ENCODE peak calls at places on chromosomes 16 and 17, in five cellular contexts. R is upper lobe of left lung, K is spleen, U is HL-60, L is Panc1. J is an unnamed sample.

GRCh38 chr17:3551189-3551588 is 6.4 kb downstream of the TRPV3 start:
- DNase-seq in R (no peak), K (no peak), U (no peak), L (no peak), J (no peak)

GRCh38 chr17:29562615-29563014 is 4.2 kb downstream of the ABHD15 start:
- DNase-seq in R (no peak), K (peak; percentile 76), U (no peak), L (no peak), J (peak; percentile 56)

GRCh38 chr16:65845466-65846209 is 520.9 kb upstream of the CDH5 start:
- DNase-seq in R (no peak), K (no peak), U (no peak), L (no peak), J (no peak)

GRCh38 chr16:57372372-57373116 is at the start of gene CX3CL1:
- DNase-seq in R (peak; percentile 79), K (no peak), U (no peak), L (no peak), J (peak; percentile 87)

GRCh38 chr16:69610356-69610755 is 44.6 kb downstream of the NFAT5 start:
- DNase-seq in R (no peak), K (no peak), U (no peak), L (no peak), J (no peak)

GRCh38 chr17:62679866-62680377 is 52.5 kb downstream of the MRC2 start:
- DNase-seq in R (peak; percentile 79), K (no peak), U (no peak), L (no peak), J (peak; percentile 62)

GRCh38 chr16:54647731-54648221 is 282.9 kb upstream of the IRX5 start:
- DNase-seq in R (no peak), K (no peak), U (no peak), L (no peak), J (no peak)

GRCh38 chr17:70190959-70191805 is 21.9 kb downstream of the KCNJ2 start:
- DNase-seq in R (no peak), K (no peak), U (no peak), L (no peak), J (no peak)

GRCh38 chr16:6643083-6643686 is 689.5 kb upstream of the RBFOX1 start:
- DNase-seq in R (no peak), K (no peak), U (peak; percentile 16), L (peak; percentile 54), J (no peak)

GRCh38 chr17:42744283-42744805 is 496 bp downstream of the EZH1 start:
- DNase-seq in R (peak; percentile 94), K (no peak), U (no peak), L (no peak), J (peak; percentile 91)

GRCh38 chr17:76147211-76148014 is 6.4 kb upstream of the FOXJ1 start:
- DNase-seq in R (no peak), K (peak; percentile 58), U (no peak), L (no peak), J (peak; percentile 57)

GRCh38 chr17:18377437-18378204 is at the start of gene EVPLL:
- DNase-seq in R (peak; percentile 87), K (peak; percentile 83), U (peak; percentile 77), L (no peak), J (peak; percentile 70)

GRCh38 chr17:35684046-35684802 is 47.2 kb upstream of the RASL10B start:
- DNase-seq in R (no peak), K (no peak), U (no peak), L (no peak), J (no peak)

GRCh38 chr17:28404812-28405570 is 1.0 kb downstream of the SLC46A1 start:
- DNase-seq in R (peak; percentile 80), K (no peak), U (no peak), L (no peak), J (no peak)

GRCh38 chr16:86018487-86018886 is 119.5 kb downstream of the IRF8 start:
- DNase-seq in R (no peak), K (no peak), U (peak; percentile 58), L (no peak), J (peak; percentile 81)

GRCh38 chr16:68227183-68227793 is 8.6 kb downstream of the ESRP2 start:
- DNase-seq in R (no peak), K (no peak), U (no peak), L (no peak), J (peak; percentile 36)

GRCh38 chr17:66943484-66943883 is 21.0 kb upstream of the CACNG4 start:
- DNase-seq in R (no peak), K (no peak), U (no peak), L (no peak), J (peak; percentile 27)

GRCh38 chr17:67628580-67629013 is 89.1 kb upstream of the NOL11 start:
- DNase-seq in R (no peak), K (no peak), U (no peak), L (no peak), J (no peak)

GRCh38 chr17:596763-597644 is 117.6 kb downstream of the VPS53 start:
- DNase-seq in R (no peak), K (no peak), U (no peak), L (no peak), J (no peak)

GRCh38 chr16:29877266-29877961 is 14.4 kb upstream of the CDIPT start:
- DNase-seq in R (peak; percentile 82), K (no peak), U (no peak), L (no peak), J (no peak)

GRCh38 chr17:3556239-3556904 is 1.2 kb downstream of the TRPV3 start:
- DNase-seq in R (no peak), K (no peak), U (no peak), L (no peak), J (no peak)

GRCh38 chr16:58042886-58043515 is 17.4 kb downstream of the MMP15 start:
- DNase-seq in R (no peak), K (no peak), U (no peak), L (no peak), J (no peak)

GRCh38 chr16:63975669-63976068 is 1146.2 kb downstream of the CDH11 start:
- DNase-seq in R (no peak), K (no peak), U (no peak), L (no peak), J (no peak)

GRCh38 chr16:28491080-28491969 is 549 bp downstream of the CLN3 start:
- DNase-seq in R (peak; percentile 84), K (peak; percentile 90), U (peak; percentile 47), L (no peak), J (peak; percentile 77)

GRCh38 chr17:82408288-82408937 is 9.7 kb upstream of the HEXD start:
- DNase-seq in R (no peak), K (no peak), U (no peak), L (no peak), J (no peak)

GRCh38 chr17:64150237-64151015 is 20.5 kb upstream of the ERN1 start:
- DNase-seq in R (no peak), K (no peak), U (no peak), L (no peak), J (no peak)

GRCh38 chr16:88070341-88070740 is 119.1 kb downstream of the BANP start:
- DNase-seq in R (no peak), K (peak; percentile 64), U (no peak), L (no peak), J (peak; percentile 41)

GRCh38 chr17:63452091-63452978 is 6.2 kb upstream of the CYB561 start:
- DNase-seq in R (no peak), K (no peak), U (no peak), L (no peak), J (no peak)

GRCh38 chr17:43475494-43476089 is 8.2 kb upstream of the DHX8 start:
- DNase-seq in R (no peak), K (no peak), U (no peak), L (no peak), J (no peak)

GRCh38 chr16:53207810-53208752 is 153.3 kb downstream of the CHD9 start:
- DNase-seq in R (no peak), K (no peak), U (peak; percentile 76), L (peak; percentile 50), J (no peak)

GRCh38 chr16:57303910-57304168 is 19.4 kb upstream of the PLLP start:
- DNase-seq in R (peak; percentile 60), K (no peak), U (no peak), L (no peak), J (no peak)

GRCh38 chr16:83066011-83066410 is 439.2 kb downstream of the CDH13 start:
- DNase-seq in R (no peak), K (no peak), U (no peak), L (no peak), J (no peak)
- H3K4me3 ChIP-seq in R (no peak overlapping the region), K (no peak overlapping the region), U (no peak overlapping the region), L (no peak overlapping the region), J (no peak overlapping the region)

DNA sequence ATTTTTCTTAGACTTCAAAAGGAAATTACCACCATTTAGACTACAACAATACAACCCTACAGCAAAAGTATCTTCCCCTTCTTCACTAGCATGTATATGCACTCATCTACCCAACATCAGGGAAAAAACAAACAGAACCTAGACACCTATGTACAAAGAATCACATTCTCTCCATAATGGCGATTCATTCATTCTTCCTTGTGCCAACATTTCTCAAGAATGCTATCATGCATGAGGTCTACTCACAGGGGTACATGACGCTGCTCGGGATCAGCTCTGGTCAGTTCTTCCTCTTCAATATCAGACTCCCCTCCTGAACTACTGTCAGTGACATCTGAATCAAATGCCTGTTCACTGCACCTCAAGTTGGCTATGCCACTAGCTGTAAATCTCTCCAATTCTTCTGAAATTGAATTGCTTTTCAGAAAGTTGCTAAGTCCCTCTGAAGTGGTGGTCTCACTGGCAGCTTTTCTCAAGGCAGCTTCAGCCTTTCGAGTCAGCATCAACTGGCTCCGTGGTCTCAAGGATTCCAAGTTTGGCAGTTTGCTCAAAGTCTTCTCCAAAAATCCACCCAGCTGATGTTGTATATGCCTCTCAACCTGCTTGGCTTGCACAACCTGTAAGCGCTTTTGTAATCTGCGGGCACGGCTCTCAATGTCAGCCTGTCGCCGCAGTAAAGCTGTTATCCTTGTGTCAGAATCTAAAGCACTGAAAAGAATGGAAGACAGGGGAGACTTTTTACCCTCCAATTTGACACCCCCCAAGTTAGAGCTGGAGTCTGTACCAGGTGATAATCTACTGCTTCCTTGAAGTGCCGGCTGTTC is 22.4 kb downstream of the KANSL1 start:
- DNase-seq in R (no peak), K (no peak), U (no peak), L (no peak), J (no peak)
- TF ChIP-seq POLR2AphosphoS5 in R (no peak), K (no peak), U (peak; percentile 11), L (no peak), J (no peak)

DNA sequence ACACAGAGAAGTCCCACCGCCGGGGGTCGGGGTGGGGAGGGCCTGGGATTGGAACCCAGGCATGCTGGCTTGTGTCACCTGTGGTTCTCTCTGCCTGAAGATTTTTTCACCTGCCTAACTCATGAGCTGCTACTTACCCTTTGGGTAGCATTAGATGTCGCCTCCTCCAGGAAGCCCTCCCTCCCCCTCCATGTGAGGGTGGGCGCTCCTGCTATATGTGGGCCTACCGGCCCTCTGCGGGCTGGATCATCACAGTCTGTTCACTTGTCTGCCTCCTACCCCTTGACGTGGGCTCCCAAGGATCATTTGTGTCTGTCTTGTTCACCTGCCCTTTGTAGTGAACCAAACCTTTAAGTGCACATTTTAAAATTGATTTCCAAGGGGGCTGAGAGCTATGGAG is 106.8 kb downstream of the SEC14L1 start:
- DNase-seq in R (no peak), K (no peak), U (no peak), L (no peak), J (no peak)
- H3K4me3 ChIP-seq in R (no peak overlapping the region), K (peak overlapping the region; percentile 74), U (no peak overlapping the region), L (peak overlapping the region; percentile 43), J (peak overlapping the region; percentile 58)

GRCh38 chr17:80219013-80219776 is 938 bp downstream of the SGSH start:
- DNase-seq in R (no peak), K (peak; percentile 94), U (peak; percentile 90), L (no peak), J (peak; percentile 89)
- TF ChIP-seq POLR2AphosphoS5 in R (peak; percentile 73), K (peak; percentile 62), U (peak; percentile 96), L (no peak), J (no peak)